ENCODE peak calls at places on chromosomes 13 and 19, in seven cellular contexts. One of them, this sample, is unnamed.

GRCh38 chr13:38902551-38902950 is 88.1 kb downstream of the STOML3 start:
- DNase-seq in IMR-90: no peak
- DNase-seq in fibroblast of villous mesenchyme: no peak
- DNase-seq in H7: no peak
- DNase-seq in astrocyte of the spinal cord: no peak
- DNase-seq in AG04450: no peak
- DNase-seq in choroid plexus epithelial cell: no peak
- DNase-seq in this sample: no peak

GRCh38 chr13:20411638-20412342 is 113.9 kb downstream of the CRYL1 start:
- DNase-seq in IMR-90: no peak
- DNase-seq in fibroblast of villous mesenchyme: no peak
- DNase-seq in H7: no peak
- DNase-seq in astrocyte of the spinal cord: no peak
- DNase-seq in AG04450: no peak
- DNase-seq in choroid plexus epithelial cell: no peak
- DNase-seq in this sample: no peak

GRCh38 chr13:53382008-53382407 is 353.4 kb downstream of the OLFM4 start:
- DNase-seq in IMR-90: no peak
- DNase-seq in fibroblast of villous mesenchyme: no peak
- DNase-seq in H7: peak
- DNase-seq in astrocyte of the spinal cord: no peak
- DNase-seq in AG04450: no peak
- DNase-seq in choroid plexus epithelial cell: no peak
- DNase-seq in this sample: no peak

GRCh38 chr13:66634384-66634783 is 595.8 kb downstream of the PCDH9 start:
- DNase-seq in IMR-90: peak
- DNase-seq in fibroblast of villous mesenchyme: no peak
- DNase-seq in H7: no peak
- DNase-seq in astrocyte of the spinal cord: no peak
- DNase-seq in AG04450: no peak
- DNase-seq in choroid plexus epithelial cell: peak
- DNase-seq in this sample: no peak

GRCh38 chr13:67308004-67308772 is 78.1 kb upstream of the PCDH9 start:
- DNase-seq in IMR-90: no peak
- DNase-seq in fibroblast of villous mesenchyme: no peak
- DNase-seq in H7: no peak
- DNase-seq in astrocyte of the spinal cord: no peak
- DNase-seq in AG04450: no peak
- DNase-seq in choroid plexus epithelial cell: peak
- DNase-seq in this sample: no peak

GRCh38 chr19:46202872-46203860 is 26.4 kb upstream of the IGFL1 start:
- DNase-seq in IMR-90: no peak
- DNase-seq in fibroblast of villous mesenchyme: no peak
- DNase-seq in H7: no peak
- DNase-seq in astrocyte of the spinal cord: no peak
- DNase-seq in AG04450: no peak
- DNase-seq in choroid plexus epithelial cell: no peak
- DNase-seq in this sample: no peak

GRCh38 chr19:12112701-12113100 is 27.4 kb downstream of the ZNF20 start:
- DNase-seq in IMR-90: no peak
- DNase-seq in fibroblast of villous mesenchyme: no peak
- DNase-seq in H7: no peak
- DNase-seq in astrocyte of the spinal cord: no peak
- DNase-seq in AG04450: no peak
- DNase-seq in choroid plexus epithelial cell: no peak
- DNase-seq in this sample: no peak

GRCh38 chr13:34926513-34926912 is 15.6 kb upstream of the NBEA start:
- DNase-seq in IMR-90: peak
- DNase-seq in fibroblast of villous mesenchyme: peak
- DNase-seq in H7: no peak
- DNase-seq in astrocyte of the spinal cord: peak
- DNase-seq in AG04450: no peak
- DNase-seq in choroid plexus epithelial cell: peak
- DNase-seq in this sample: peak

GRCh38 chr19:11949201-11949600 is 15.6 kb upstream of the ZNF763 start:
- DNase-seq in IMR-90: peak
- DNase-seq in fibroblast of villous mesenchyme: peak
- DNase-seq in H7: no peak
- DNase-seq in astrocyte of the spinal cord: no peak
- DNase-seq in AG04450: no peak
- DNase-seq in choroid plexus epithelial cell: peak
- DNase-seq in this sample: no peak

GRCh38 chr19:56942749-56943148 is 102.2 kb upstream of the PEG3 start:
- DNase-seq in IMR-90: no peak
- DNase-seq in fibroblast of villous mesenchyme: no peak
- DNase-seq in H7: peak
- DNase-seq in astrocyte of the spinal cord: no peak
- DNase-seq in AG04450: no peak
- DNase-seq in choroid plexus epithelial cell: no peak
- DNase-seq in this sample: no peak

GRCh38 chr19:51697169-51697776 is 4.1 kb downstream of the SPACA6 start:
- DNase-seq in IMR-90: no peak
- DNase-seq in fibroblast of villous mesenchyme: no peak
- DNase-seq in H7: no peak
- DNase-seq in astrocyte of the spinal cord: no peak
- DNase-seq in AG04450: no peak
- DNase-seq in choroid plexus epithelial cell: no peak
- DNase-seq in this sample: no peak

GRCh38 chr13:22871248-22871647 is 309.5 kb upstream of the SGCG start:
- DNase-seq in IMR-90: no peak
- DNase-seq in fibroblast of villous mesenchyme: no peak
- DNase-seq in H7: no peak
- DNase-seq in astrocyte of the spinal cord: no peak
- DNase-seq in AG04450: no peak
- DNase-seq in choroid plexus epithelial cell: no peak
- DNase-seq in this sample: no peak

GRCh38 chr13:110468986-110469495 is 92.5 kb downstream of the RAB20 start:
- DNase-seq in IMR-90: no peak
- DNase-seq in fibroblast of villous mesenchyme: no peak
- DNase-seq in H7: no peak
- DNase-seq in astrocyte of the spinal cord: no peak
- DNase-seq in AG04450: no peak
- DNase-seq in choroid plexus epithelial cell: no peak
- DNase-seq in this sample: no peak

DNA sequence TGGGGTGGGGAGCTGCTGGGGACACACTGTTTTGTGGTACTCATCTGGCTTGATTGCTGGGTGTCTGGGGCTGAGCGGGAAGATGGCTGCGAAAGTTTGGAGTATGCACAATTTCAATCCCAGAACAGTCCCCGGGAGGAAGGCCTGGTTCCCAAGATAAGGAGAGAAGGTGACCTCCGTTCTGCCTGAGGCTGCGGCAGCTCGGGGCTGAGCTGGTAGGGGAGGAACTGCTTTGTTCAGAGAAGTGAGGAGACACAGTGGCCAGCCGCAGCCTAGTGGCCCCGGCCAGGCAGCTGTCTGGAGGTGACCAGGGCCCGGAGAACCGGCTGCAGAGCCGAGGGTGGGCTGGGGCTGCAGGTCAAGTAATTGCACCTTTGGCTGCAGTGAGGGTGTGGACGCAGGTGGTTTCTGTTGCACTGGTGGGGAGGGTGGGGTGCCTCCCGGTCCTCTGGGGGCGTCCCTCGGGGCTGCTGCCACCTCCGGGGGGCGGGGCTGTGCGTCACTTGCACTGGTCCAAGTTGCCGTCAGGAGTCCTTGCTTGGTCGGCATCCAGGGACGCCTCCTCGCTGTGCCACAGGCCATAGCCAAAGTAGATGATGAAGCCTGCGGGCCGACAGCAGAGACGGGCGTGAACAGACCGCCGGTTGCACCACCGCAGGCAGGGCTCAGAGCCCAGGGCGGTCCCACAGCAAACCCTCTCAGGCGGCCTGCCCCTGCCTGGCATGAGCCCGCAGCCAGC is 81.3 kb downstream of the SLC7A1 start:
- DNase-seq in IMR-90: no peak
- DNase-seq in fibroblast of villous mesenchyme: no peak
- DNase-seq in H7: no peak
- DNase-seq in astrocyte of the spinal cord: no peak
- DNase-seq in AG04450: no peak
- DNase-seq in choroid plexus epithelial cell: no peak
- DNase-seq in this sample: no peak
- H3K4me3 ChIP-seq in IMR-90: no peak
- H3K4me3 ChIP-seq in fibroblast of villous mesenchyme: no peak
- H3K4me3 ChIP-seq in H7: no peak
- H3K4me3 ChIP-seq in astrocyte of the spinal cord: no peak
- H3K4me3 ChIP-seq in AG04450: no peak
- H3K4me3 ChIP-seq in choroid plexus epithelial cell: no peak
- H3K4me3 ChIP-seq in this sample: no peak

GRCh38 chr13:76994281-76994680 is 2.4 kb downstream of the CLN5 start:
- DNase-seq in IMR-90: no peak
- DNase-seq in fibroblast of villous mesenchyme: no peak
- DNase-seq in H7: no peak
- DNase-seq in astrocyte of the spinal cord: no peak
- DNase-seq in AG04450: no peak
- DNase-seq in choroid plexus epithelial cell: no peak
- DNase-seq in this sample: no peak

GRCh38 chr13:76992548-76993001 is 694 bp downstream of the CLN5 start:
- DNase-seq in IMR-90: peak
- DNase-seq in fibroblast of villous mesenchyme: peak
- DNase-seq in H7: peak
- DNase-seq in astrocyte of the spinal cord: peak
- DNase-seq in AG04450: no peak
- DNase-seq in choroid plexus epithelial cell: peak
- DNase-seq in this sample: no peak

GRCh38 chr13:76993473-76993872 is 1.6 kb downstream of the CLN5 start:
- DNase-seq in IMR-90: no peak
- DNase-seq in fibroblast of villous mesenchyme: no peak
- DNase-seq in H7: no peak
- DNase-seq in astrocyte of the spinal cord: no peak
- DNase-seq in AG04450: no peak
- DNase-seq in choroid plexus epithelial cell: no peak
- DNase-seq in this sample: no peak

GRCh38 chr13:76991796-76992547 is at the start of gene CLN5:
- DNase-seq in IMR-90: peak
- DNase-seq in fibroblast of villous mesenchyme: peak
- DNase-seq in H7: peak
- DNase-seq in astrocyte of the spinal cord: peak
- DNase-seq in AG04450: peak
- DNase-seq in choroid plexus epithelial cell: peak
- DNase-seq in this sample: peak

DNA sequence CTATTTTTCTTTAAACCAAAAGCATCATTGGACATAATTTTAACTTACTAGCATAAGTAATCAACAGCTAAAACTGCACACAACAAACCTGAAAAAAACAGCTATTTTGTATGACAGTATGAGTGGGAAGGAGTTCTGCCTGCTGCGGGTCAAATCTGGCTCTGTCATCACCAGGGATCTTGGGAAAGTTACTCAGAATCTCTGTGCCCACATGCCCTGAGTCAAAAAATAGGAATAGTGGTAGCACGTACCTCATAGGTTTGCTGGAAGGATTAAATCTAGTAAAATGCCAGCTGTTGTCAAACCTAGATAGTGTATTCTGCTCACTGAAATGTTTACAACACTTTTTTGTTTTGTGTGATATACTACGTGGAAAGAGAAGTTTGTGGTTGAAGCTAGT is 1.1 kb downstream of the CLN5 start:
- DNase-seq in IMR-90: peak
- DNase-seq in fibroblast of villous mesenchyme: peak
- DNase-seq in H7: no peak
- DNase-seq in astrocyte of the spinal cord: peak
- DNase-seq in AG04450: no peak
- DNase-seq in choroid plexus epithelial cell: no peak
- DNase-seq in this sample: no peak
- H3K4me3 ChIP-seq in IMR-90: peak
- H3K4me3 ChIP-seq in fibroblast of villous mesenchyme: peak
- H3K4me3 ChIP-seq in H7: peak
- H3K4me3 ChIP-seq in astrocyte of the spinal cord: peak
- H3K4me3 ChIP-seq in AG04450: peak
- H3K4me3 ChIP-seq in choroid plexus epithelial cell: peak
- H3K4me3 ChIP-seq in this sample: peak

DNA sequence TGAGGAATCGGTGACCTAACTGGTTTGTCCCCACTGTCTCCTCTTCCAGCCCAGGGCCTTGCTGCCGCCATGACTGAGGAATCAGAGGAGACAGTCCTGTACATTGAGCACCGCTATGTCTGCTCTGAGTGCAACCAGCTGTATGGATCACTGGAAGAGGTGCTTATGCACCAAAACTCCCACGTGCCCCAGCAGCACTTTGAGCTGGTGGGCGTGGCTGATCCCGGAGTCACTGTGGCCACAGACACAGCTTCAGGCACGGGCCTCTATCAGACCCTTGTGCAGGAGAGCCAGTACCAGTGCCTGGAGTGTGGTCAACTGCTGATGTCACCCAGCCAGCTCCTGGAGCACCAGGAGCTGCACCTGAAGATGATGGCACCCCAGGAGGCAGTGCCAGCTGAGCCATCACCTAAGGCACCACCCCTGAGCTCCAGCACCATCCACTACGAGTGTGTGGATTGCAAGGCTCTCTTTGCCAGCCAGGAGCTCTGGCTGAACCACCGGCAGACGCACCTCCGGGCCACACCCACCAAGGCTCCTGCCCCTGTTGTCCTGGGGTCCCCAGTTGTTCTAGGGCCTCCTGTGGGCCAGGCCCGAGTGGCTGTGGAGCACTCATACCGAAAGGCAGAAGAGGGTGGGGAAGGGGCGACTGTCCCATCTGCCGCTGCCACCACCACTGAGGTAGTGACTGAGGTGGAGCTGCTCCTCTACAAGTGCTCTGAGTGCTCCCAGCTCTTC is 2.7 kb downstream of the ZNF574 start:
- DNase-seq in IMR-90: no peak
- DNase-seq in fibroblast of villous mesenchyme: no peak
- DNase-seq in H7: no peak
- DNase-seq in astrocyte of the spinal cord: no peak
- DNase-seq in AG04450: no peak
- DNase-seq in choroid plexus epithelial cell: no peak
- DNase-seq in this sample: no peak
- H3K4me3 ChIP-seq in IMR-90: no peak
- H3K4me3 ChIP-seq in fibroblast of villous mesenchyme: no peak
- H3K4me3 ChIP-seq in H7: no peak
- H3K4me3 ChIP-seq in astrocyte of the spinal cord: no peak
- H3K4me3 ChIP-seq in AG04450: no peak
- H3K4me3 ChIP-seq in choroid plexus epithelial cell: no peak
- H3K4me3 ChIP-seq in this sample: no peak

DNA sequence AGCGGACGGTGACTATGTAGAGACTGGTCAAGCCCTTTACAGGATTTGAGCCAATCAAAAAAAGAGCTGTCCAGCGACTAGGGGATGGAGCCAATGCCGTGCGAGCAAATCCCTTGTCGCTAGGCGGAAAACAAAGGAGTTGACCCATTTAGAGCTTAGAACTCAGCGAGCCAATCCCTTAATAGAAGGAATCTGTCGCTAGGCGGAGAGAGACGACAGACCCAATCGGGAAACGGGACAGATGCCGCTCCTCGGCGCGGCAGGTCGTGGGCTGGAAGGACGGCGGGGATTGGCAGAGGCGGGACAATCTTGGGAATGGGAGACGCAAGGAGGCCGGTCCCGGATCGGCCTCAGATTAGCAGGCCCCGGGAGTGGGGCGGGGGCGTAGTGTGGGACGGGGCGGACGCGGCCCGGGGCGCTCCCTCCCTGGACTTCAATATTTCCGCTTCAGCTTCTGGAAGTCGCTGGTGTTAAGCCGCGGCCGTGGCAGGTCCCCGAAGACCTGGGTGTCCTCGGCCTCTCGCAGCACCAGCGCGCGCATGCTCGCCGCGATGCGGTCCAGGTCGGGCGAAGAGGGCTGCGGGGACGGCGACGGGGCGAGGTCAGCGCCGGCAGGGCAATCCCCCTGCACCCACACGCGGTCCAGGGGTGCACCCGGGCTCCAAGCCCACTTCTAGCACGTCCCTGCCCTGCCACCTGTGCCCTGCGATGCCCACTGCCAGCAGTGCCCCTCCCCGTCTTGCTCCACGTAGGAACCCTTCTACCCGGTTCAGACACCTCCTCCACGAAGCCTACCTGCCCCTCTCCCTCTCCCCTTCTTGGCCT is 2.3 kb upstream of the PNKP start:
- DNase-seq in IMR-90: peak
- DNase-seq in fibroblast of villous mesenchyme: peak
- DNase-seq in H7: peak
- DNase-seq in astrocyte of the spinal cord: peak
- DNase-seq in AG04450: peak
- DNase-seq in choroid plexus epithelial cell: peak
- DNase-seq in this sample: peak
- H3K4me3 ChIP-seq in IMR-90: peak
- H3K4me3 ChIP-seq in fibroblast of villous mesenchyme: peak
- H3K4me3 ChIP-seq in H7: peak
- H3K4me3 ChIP-seq in astrocyte of the spinal cord: peak
- H3K4me3 ChIP-seq in AG04450: peak
- H3K4me3 ChIP-seq in choroid plexus epithelial cell: peak
- H3K4me3 ChIP-seq in this sample: peak